ENCODE peak calls at places on chromosomes 13 and 19, in seven cellular contexts. J is neural progenitor cell, F is mesenchymal stem cell, N is H1, G is H9, V is GM23248, Z is keratinocyte. W is an unnamed sample.

GRCh38 chr19:41612483-41612882 is 14.4 kb downstream of the CEACAM4 start:
- DNase-seq in G (no peak), N (no peak), V (no peak), J (no peak), F (no peak), Z (no peak), W (no peak)

GRCh38 chr19:57135797-57136196 is 9.2 kb downstream of the ZIM3 start:
- DNase-seq in N (no peak), G (no peak), Z (no peak), J (no peak), F (no peak), V (no peak), W (no peak)

GRCh38 chr13:36282818-36283432 is 14.7 kb downstream of the CCDC169 start:
- DNase-seq in F (peak), N (no peak), J (peak), V (peak), G (no peak), Z (peak), W (peak)

GRCh38 chr19:51271015-51271600 is 20.2 kb downstream of the SIGLECL1 start:
- DNase-seq in Z (no peak), F (no peak), J (no peak), N (no peak), V (no peak), G (peak), W (no peak)

GRCh38 chr13:40562975-40563349 is 103.5 kb downstream of the FOXO1 start:
- DNase-seq in Z (no peak), F (no peak), V (no peak), J (no peak), G (no peak), N (no peak), W (no peak)

GRCh38 chr19:41945135-41945766 is 13.9 kb downstream of the RABAC1 start:
- DNase-seq in F (no peak), N (no peak), J (no peak), Z (no peak), V (no peak), G (no peak), W (no peak)

GRCh38 chr13:111893607-111894443 is 173.1 kb upstream of the SOX1 start:
- DNase-seq in V (no peak), Z (no peak), J (peak), F (peak), N (no peak), G (peak), W (peak)

GRCh38 chr13:75876371-75877050 is 240.4 kb downstream of the LMO7 start:
- DNase-seq in V (peak), J (peak), F (peak), N (peak), Z (peak), G (peak), W (peak)

GRCh38 chr13:27926644-27927434 is 7.0 kb downstream of the PDX1 start:
- DNase-seq in J (peak), V (peak), Z (no peak), F (no peak), G (peak), N (no peak), W (peak)

GRCh38 chr13:40613192-40613818 is 53.1 kb downstream of the FOXO1 start:
- DNase-seq in F (no peak), J (no peak), N (no peak), V (no peak), Z (no peak), G (no peak), W (no peak)

GRCh38 chr19:56595548-56595899 is 422 bp downstream of the ZNF71 start:
- DNase-seq in G (no peak), V (no peak), N (no peak), Z (no peak), J (no peak), F (peak), W (no peak)

GRCh38 chr13:32426191-32426980 is 1.5 kb downstream of the N4BP2L1 start:
- DNase-seq in G (no peak), V (peak), F (peak), Z (no peak), J (no peak), N (no peak), W (no peak)

GRCh38 chr19:18526316-18526715 is 4.4 kb upstream of the ELL start:
- DNase-seq in N (no peak), J (no peak), F (no peak), G (no peak), V (no peak), Z (peak), W (no peak)

GRCh38 chr19:44277331-44277730 is 17.6 kb downstream of the ZNF233 start:
- DNase-seq in N (no peak), J (no peak), Z (peak), G (no peak), V (no peak), F (no peak), W (no peak)

GRCh38 chr13:79336971-79337370 is 69.1 kb downstream of the RBM26 start:
- DNase-seq in Z (no peak), G (no peak), N (no peak), V (no peak), F (no peak), J (no peak), W (no peak)

GRCh38 chr13:77470986-77471385 is 64.5 kb upstream of the SCEL start:
- DNase-seq in F (no peak), N (no peak), J (no peak), Z (no peak), V (peak), G (no peak), W (no peak)

GRCh38 chr19:3914199-3914598 is 18.7 kb upstream of the NMRK2 start:
- DNase-seq in Z (no peak), J (no peak), N (no peak), V (no peak), F (no peak), G (no peak), W (no peak)

GRCh38 chr19:47756953-47757608 is 11.7 kb downstream of the NOP53 start:
- DNase-seq in N (no peak), G (no peak), J (no peak), Z (no peak), F (no peak), V (no peak), W (no peak)

GRCh38 chr19:10502524-10503001 is 593 bp downstream of the KEAP1 start:
- DNase-seq in F (peak), J (peak), G (peak), Z (peak), V (peak), N (peak), W (peak)
- H2AFZ ChIP-seq in F (peak), J (peak), G (no peak), Z (peak), V (peak), N (no peak), W (peak)

DNA sequence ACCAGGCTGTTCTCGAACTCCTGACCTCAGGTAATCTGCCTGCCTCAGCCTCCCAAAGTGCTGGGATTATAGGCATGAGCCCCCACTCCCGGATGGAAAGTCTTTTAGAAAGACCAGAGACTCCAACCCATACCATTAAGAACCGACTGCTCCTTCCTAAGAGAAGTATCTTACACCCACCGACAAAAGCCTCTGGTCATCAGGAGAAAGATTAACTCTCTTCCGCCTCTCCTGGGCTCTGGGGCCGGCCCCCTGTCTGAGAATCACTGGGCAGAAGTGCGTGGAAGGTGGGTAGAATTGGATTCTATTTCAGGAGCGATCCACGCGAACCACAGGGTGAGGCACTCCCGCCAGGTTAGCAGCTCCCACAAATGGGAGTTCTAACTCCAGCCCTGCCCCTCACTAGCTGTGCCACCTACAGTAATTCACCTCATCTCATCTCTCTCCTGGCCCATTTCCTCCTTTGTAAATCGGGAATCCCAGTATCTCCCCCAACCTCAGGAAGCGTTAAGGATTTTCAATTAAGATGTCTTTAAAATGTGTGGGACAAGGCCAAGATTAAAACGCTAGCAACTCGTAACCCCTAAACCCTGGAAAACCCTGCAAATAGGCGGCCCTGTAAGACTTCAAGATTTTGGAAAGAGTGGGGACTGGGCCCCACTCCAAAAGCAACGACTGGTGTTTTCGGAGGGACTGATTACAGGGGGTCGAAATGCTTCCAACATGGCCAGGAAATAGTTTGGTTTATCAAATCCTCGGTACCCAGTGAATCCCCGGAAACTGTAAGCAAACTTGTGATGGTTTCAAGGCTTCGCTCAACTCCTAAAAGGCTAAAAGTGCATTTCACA is 1.3 kb downstream of the HNRNPL start:
- DNase-seq in N (no peak), Z (no peak), J (no peak), G (no peak), F (no peak), V (peak), W (no peak)
- H2AFZ ChIP-seq in N (no peak), Z (no peak), J (no peak), G (no peak), F (no peak), V (no peak), W (no peak)

GRCh38 chr19:5609881-5610280 is 12.7 kb downstream of the SAFB2 start:
- DNase-seq in J (no peak), G (no peak), F (no peak), V (no peak), N (no peak), Z (no peak), W (no peak)

GRCh38 chr19:5607318-5608270 is 15.0 kb downstream of the SAFB2 start:
- DNase-seq in N (no peak), G (no peak), J (no peak), F (no peak), Z (no peak), V (no peak), W (no peak)

GRCh38 chr19:5612891-5613290 is 9.7 kb downstream of the SAFB2 start:
- DNase-seq in J (no peak), G (no peak), F (no peak), N (no peak), V (no peak), Z (no peak), W (no peak)

GRCh38 chr19:5605362-5605761 is 17.2 kb downstream of the SAFB2 start:
- DNase-seq in Z (no peak), V (no peak), F (no peak), G (no peak), J (no peak), N (no peak), W (no peak)

GRCh38 chr19:5608271-5608666 is 14.3 kb downstream of the SAFB2 start:
- DNase-seq in Z (no peak), V (no peak), N (no peak), G (no peak), F (no peak), J (no peak), W (no peak)
- H2AFZ ChIP-seq in Z (no peak), V (no peak), N (no peak), G (no peak), F (no peak), J (no peak), W (no peak)

GRCh38 chr19:10292789-10293636 is 3.3 kb downstream of the ICAM5 start:
- DNase-seq in F (no peak), G (peak), V (peak), Z (no peak), N (no peak), J (peak), W (no peak)
- H2AFZ ChIP-seq in F (no peak), G (no peak), V (no peak), Z (no peak), N (peak), J (peak), W (peak)

GRCh38 chr13:29362849-29363604 is 232.5 kb downstream of the SLC7A1 start:
- DNase-seq in F (peak), G (peak), J (peak), N (peak), V (peak), Z (no peak), W (peak)
- H2AFZ ChIP-seq in F (no peak), G (no peak), J (no peak), N (peak), V (no peak), Z (no peak), W (no peak)

GRCh38 chr19:16041571-16042386 is 34.5 kb upstream of the TPM4 start:
- DNase-seq in F (peak), N (peak), G (peak), V (peak), J (peak), Z (no peak), W (peak)
- H2AFZ ChIP-seq in F (no peak), N (no peak), G (no peak), V (peak), J (no peak), Z (peak), W (peak)

DNA sequence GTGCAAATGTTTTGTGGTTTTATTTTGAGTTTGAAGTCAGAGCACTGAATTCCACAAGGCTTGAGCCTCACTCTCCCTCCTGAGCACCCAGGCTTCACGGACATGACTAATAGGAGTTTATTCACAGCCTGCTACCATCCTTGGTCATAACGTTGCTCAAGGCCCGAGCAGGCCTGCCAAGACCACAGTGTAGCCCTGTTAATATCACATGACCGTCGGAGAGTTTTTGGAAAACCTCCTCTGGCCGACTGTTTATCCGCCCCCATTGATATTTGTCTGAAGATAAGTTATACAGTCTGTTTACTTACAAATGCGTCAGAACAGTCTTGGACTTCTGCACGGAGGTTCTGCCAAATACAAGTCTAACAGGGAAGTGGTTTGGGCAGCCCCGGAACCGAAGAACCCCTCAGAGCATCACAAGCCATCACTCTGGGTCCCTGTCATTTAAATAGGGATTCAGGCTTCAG is 89.9 kb downstream of the COL4A2 start:
- DNase-seq in Z (no peak), G (no peak), V (peak), J (no peak), N (no peak), F (peak), W (no peak)
- H2AFZ ChIP-seq in Z (no peak), G (no peak), V (peak), J (no peak), N (no peak), F (no peak), W (no peak)